ENCODE peak calls at places on chromosomes 13 and 19, in six cellular contexts. W is GM23338, H is sigmoid colon, G is tibial nerve, V is HFF-Myc, Y is PC-3. X is an unnamed sample.
A peak's percentile ranks its signal among the peaks of the same experiment; 100 is the strongest.

GRCh38 chr13:69565334-69565733 is 542.3 kb upstream of the ATXN8OS start:
- DNase-seq in W (peak; percentile 80), H (no peak), G (no peak), V (peak; percentile 0), Y (peak; percentile 55), X (peak; percentile 64)

GRCh38 chr19:2290441-2291184 is 8.6 kb upstream of the PEAK3 start:
- DNase-seq in W (peak; percentile 65), H (no peak), G (no peak), V (no peak), Y (no peak), X (no peak)

GRCh38 chr19:13633109-13633508 is 126.8 kb upstream of the CACNA1A start:
- DNase-seq in W (peak; percentile 60), H (no peak), G (no peak), V (peak; percentile 64), Y (peak; percentile 58), X (no peak)

GRCh38 chr13:106078191-106078590 is 457.3 kb downstream of the EFNB2 start:
- DNase-seq in W (peak; percentile 14), H (no peak), G (no peak), V (no peak), Y (no peak), X (peak; percentile 23)

GRCh38 chr13:22726721-22727120 is 454.1 kb upstream of the SGCG start:
- DNase-seq in W (no peak), H (no peak), G (no peak), V (no peak), Y (no peak), X (no peak)

GRCh38 chr19:14048439-14049153 is 13.3 kb downstream of the PALM3 start:
- DNase-seq in W (peak; percentile 86), H (no peak), G (peak; percentile 53), V (no peak), Y (peak; percentile 60), X (no peak)

GRCh38 chr13:98301721-98302120 is 124.7 kb upstream of the RNF113B start:
- DNase-seq in W (no peak), H (no peak), G (no peak), V (no peak), Y (peak; percentile 78), X (peak; percentile 22)

GRCh38 chr13:48712141-48712540 is 58.4 kb downstream of the CYSLTR2 start:
- DNase-seq in W (no peak), H (no peak), G (no peak), V (no peak), Y (no peak), X (no peak)

GRCh38 chr19:58150328-58150921 is at the start of gene ZNF329:
- DNase-seq in W (peak; percentile 89), H (peak; percentile 87), G (peak; percentile 69), V (peak; percentile 40), Y (peak; percentile 93), X (peak; percentile 49)

GRCh38 chr19:33323093-33323820 is 20.9 kb upstream of the CEBPA start:
- DNase-seq in W (no peak), H (no peak), G (no peak), V (no peak), Y (no peak), X (no peak)

GRCh38 chr13:48859168-48860105 is 116.3 kb upstream of the FNDC3A start:
- DNase-seq in W (peak; percentile 38), H (no peak), G (no peak), V (no peak), Y (no peak), X (no peak)

GRCh38 chr13:29471551-29471950 is 123.9 kb downstream of the SLC7A1 start:
- DNase-seq in W (no peak), H (no peak), G (no peak), V (no peak), Y (no peak), X (no peak)

GRCh38 chr19:18708452-18709231 is 25.2 kb downstream of the CRTC1 start:
- DNase-seq in W (no peak), H (no peak), G (no peak), V (no peak), Y (no peak), X (no peak)

GRCh38 chr13:32745509-32745908 is 159.3 kb downstream of the PDS5B start:
- DNase-seq in W (no peak), H (no peak), G (no peak), V (no peak), Y (no peak), X (no peak)

GRCh38 chr19:54106716-54107115 is 4.1 kb downstream of the NDUFA3 start:
- DNase-seq in W (no peak), H (peak; percentile 61), G (no peak), V (no peak), Y (no peak), X (no peak)

GRCh38 chr13:46348976-46349375 is 38.1 kb downstream of the RUBCNL start:
- DNase-seq in W (no peak), H (no peak), G (no peak), V (no peak), Y (no peak), X (no peak)

GRCh38 chr19:46390866-46391265 is 22.5 kb downstream of the CCDC8 start:
- DNase-seq in W (no peak), H (peak; percentile 62), G (no peak), V (no peak), Y (no peak), X (no peak)

GRCh38 chr13:50358221-50358620 is 343.0 kb downstream of the KCNRG start:
- DNase-seq in W (no peak), H (no peak), G (no peak), V (no peak), Y (peak; percentile 3), X (no peak)

GRCh38 chr13:113204378-113204734 is 4.1 kb downstream of the PCID2 start:
- DNase-seq in W (no peak), H (no peak), G (no peak), V (no peak), Y (no peak), X (no peak)

GRCh38 chr13:113203507-113204377 is 4.7 kb downstream of the PCID2 start:
- DNase-seq in W (no peak), H (peak; percentile 82), G (no peak), V (no peak), Y (no peak), X (no peak)

GRCh38 chr13:113207890-113208423 is 512 bp downstream of the PCID2 start:
- DNase-seq in W (peak; percentile 70), H (no peak), G (no peak), V (no peak), Y (peak; percentile 22), X (no peak)

GRCh38 chr13:113202912-113203311 is 5.6 kb downstream of the PCID2 start:
- DNase-seq in W (no peak), H (no peak), G (no peak), V (no peak), Y (no peak), X (no peak)

GRCh38 chr13:113205428-113205931 is 3.0 kb downstream of the PCID2 start:
- DNase-seq in W (no peak), H (no peak), G (no peak), V (no peak), Y (peak; percentile 16), X (no peak)
- H3K4me3 ChIP-seq in W (no peak overlapping the region), H (no peak overlapping the region), G (no peak overlapping the region), V (no peak overlapping the region), Y (no peak overlapping the region), X (no peak overlapping the region)

GRCh38 chr19:45117666-45118065 is 24.7 kb downstream of the PPP1R37 start:
- DNase-seq in W (no peak), H (no peak), G (no peak), V (no peak), Y (no peak), X (no peak)
- H3K4me3 ChIP-seq in W (no peak overlapping the region), H (no peak overlapping the region), G (no peak overlapping the region), V (no peak overlapping the region), Y (no peak overlapping the region), X (no peak overlapping the region)

DNA sequence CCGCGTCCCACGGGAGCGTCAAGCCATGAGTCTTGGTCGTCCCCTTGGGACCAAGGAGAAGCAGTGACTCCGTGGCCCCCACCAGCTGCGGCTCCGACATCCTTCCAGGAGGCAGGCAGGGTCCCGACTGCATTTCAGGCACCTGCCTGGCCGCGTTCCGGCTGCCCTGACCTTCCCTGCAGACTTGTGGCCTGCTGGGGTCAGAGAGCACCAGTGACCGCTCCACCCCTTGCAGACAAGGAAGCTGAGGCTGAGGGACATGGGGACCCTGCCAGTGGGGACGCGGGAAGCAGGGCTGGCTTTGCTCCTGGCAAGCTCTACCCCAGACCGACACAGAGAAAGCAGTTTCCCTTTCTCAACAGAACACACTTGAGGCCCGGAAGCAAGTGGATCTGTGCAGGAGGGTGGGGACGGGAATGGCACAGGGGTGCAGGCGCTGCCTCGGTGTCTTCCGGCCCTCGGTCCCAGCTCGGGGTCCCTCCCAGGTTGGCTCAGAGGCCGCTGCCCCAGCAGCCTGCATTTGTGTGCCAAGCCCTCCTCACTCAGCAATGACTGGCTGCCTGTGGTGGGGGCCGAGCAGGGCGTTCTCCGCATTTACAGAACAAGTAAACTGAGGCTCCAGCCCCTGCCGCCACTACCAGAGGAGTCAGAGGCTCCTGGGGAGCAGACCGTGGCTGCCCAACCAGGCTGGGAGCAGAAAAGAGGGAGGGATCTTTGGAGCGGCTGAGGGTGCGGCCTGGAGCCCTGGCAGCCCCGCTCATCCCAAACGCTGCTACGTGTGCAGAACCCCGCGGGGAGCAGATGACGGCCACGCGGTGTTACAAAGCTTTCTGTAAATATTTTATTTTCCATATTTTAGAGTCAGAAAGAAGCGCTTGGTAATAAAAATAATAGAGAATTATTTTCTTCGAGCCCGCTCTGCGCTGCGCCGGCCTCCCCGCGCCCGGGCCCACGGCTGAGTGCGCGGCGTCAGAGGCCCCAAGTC is 43.9 kb downstream of the GAS6 start:
- DNase-seq in W (no peak), H (no peak), G (no peak), V (no peak), Y (no peak), X (no peak)
- H3K4me3 ChIP-seq in W (no peak overlapping the region), H (no peak overlapping the region), G (no peak overlapping the region), V (no peak overlapping the region), Y (peak overlapping the region; percentile 45), X (no peak overlapping the region)

GRCh38 chr19:48393196-48393558 is 291 bp upstream of the GRIN2D start:
- DNase-seq in W (peak; percentile 42), H (no peak), G (no peak), V (no peak), Y (no peak), X (no peak)

GRCh38 chr19:48395170-48395455 is 1.6 kb downstream of the GRIN2D start:
- DNase-seq in W (peak; percentile 68), H (no peak), G (no peak), V (no peak), Y (no peak), X (no peak)

GRCh38 chr19:48395499-48395898 is 2.0 kb downstream of the GRIN2D start:
- DNase-seq in W (no peak), H (no peak), G (no peak), V (no peak), Y (no peak), X (no peak)

GRCh38 chr19:48394331-48395169 is 1.1 kb downstream of the GRIN2D start:
- DNase-seq in W (peak; percentile 50), H (no peak), G (no peak), V (no peak), Y (no peak), X (no peak)

DNA sequence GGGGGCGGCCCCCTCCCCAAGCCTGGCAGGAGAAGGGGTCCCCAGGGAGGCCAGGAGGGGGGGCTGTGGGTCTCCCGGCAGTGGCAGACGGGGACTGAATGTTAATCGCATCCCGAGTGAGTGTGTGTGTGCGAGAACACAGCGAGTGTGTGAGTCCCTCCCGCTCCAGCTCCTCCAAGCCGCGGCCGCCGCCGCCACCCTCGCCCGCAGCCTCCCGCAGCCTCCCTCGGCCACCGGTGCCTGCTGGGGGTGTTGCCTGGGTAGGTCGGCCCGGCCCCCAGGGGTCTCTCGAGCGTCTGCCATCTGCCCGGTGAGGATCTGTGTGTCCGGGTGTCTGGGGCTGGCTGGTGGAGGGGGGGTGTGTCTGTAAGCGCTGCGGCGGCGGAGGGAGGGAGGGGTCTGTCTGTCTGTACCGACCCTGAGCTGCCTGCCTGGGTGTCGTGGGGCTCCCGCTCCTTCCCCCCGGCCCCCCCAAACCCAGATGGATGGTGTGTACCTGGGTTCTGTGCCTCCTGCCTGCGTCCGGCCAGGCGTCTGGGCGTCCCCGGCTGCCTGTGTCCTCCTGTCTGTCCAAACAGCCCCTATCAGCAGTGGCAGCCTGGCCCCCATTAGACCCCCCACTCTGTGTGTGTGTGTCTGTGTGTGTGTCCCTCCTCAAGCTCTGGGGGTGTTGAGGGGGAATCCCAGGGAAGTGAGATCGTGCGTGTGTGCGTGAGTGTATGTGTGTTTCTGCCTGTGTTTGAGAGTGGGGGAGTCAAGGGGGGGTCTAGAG is at the start of gene GRIN2D:
- DNase-seq in W (peak; percentile 65), H (peak; percentile 71), G (no peak), V (no peak), Y (peak; percentile 26), X (no peak)
- H3K4me3 ChIP-seq in W (peak within 1 kb of the TSS; percentile 74), H (no peak within 1 kb of the TSS), G (no peak within 1 kb of the TSS), V (peak within 1 kb of the TSS; percentile 15), Y (peak within 1 kb of the TSS; percentile 65), X (peak within 1 kb of the TSS; percentile 25)

X was measured in astrocyte of the cerebellum.